ENCODE peak calls at places on chromosomes 4 and X, in eight cellular contexts. R is GM12878, N is mammary epithelial cell, P is tibial artery, I is fibroblast of lung, F is esophagus squamous epithelium, Y is lower lobe of right lung, H is breast epithelium. M is an unnamed sample. For H3K27me3, the result is how much of the 10 kb centered on the place peaks cover.

GRCh38 chr4:98601719-98602118 is 56.7 kb downstream of the TSPAN5 start:
- DNase-seq in F (no peak), R (no peak), I (no peak), N (peak), Y (no peak), P (no peak), H (no peak), M (no peak)

GRCh38 chr4:54152846-54153600 is 53.1 kb downstream of the GSX2 start:
- DNase-seq in H (peak), I (peak), P (no peak), N (peak), R (no peak), Y (no peak), F (no peak), M (no peak)

GRCh38 chr4:38210396-38211114 is 250.4 kb downstream of the PTTG2 start:
- DNase-seq in R (no peak), N (no peak), H (no peak), F (no peak), I (peak), P (peak), Y (no peak), M (no peak)

GRCh38 chrX:69505772-69506616 is 1.9 kb downstream of the NALF2 start:
- DNase-seq in N (no peak), H (no peak), R (no peak), P (no peak), F (no peak), I (no peak), Y (no peak), M (no peak)

GRCh38 chr4:11480683-11481082 is 52.0 kb upstream of the HS3ST1 start:
- DNase-seq in P (peak), H (no peak), I (no peak), R (no peak), F (no peak), N (no peak), Y (peak), M (no peak)

GRCh38 chr4:103075894-103076776 is at the start of gene SLC9B2:
- DNase-seq in P (peak), R (no peak), I (peak), Y (peak), H (peak), F (no peak), N (peak), M (peak)

GRCh38 chr4:57344296-57344695 is 234.1 kb upstream of the IGFBP7 start:
- DNase-seq in P (no peak), N (no peak), R (no peak), I (peak), H (no peak), F (no peak), Y (no peak), M (no peak)

GRCh38 chrX:151902813-151903591 is 9.7 kb upstream of the MAGEA4 start:
- DNase-seq in Y (no peak), I (peak), R (no peak), N (peak), F (no peak), H (peak), P (peak), M (peak)

GRCh38 chr4:75144475-75144874 is 211.6 kb downstream of the PARM1 start:
- DNase-seq in Y (no peak), H (no peak), F (no peak), P (no peak), N (no peak), R (no peak), I (no peak), M (no peak)

GRCh38 chrX:17654116-17654515 is 83.2 kb upstream of the SCML1 start:
- DNase-seq in H (no peak), R (no peak), Y (no peak), I (no peak), P (no peak), N (no peak), F (no peak), M (no peak)

GRCh38 chrX:24026403-24026801 is 584 bp downstream of the KLHL15 start:
- DNase-seq in R (no peak), H (no peak), Y (no peak), N (no peak), I (no peak), P (no peak), F (no peak), M (no peak)

GRCh38 chr4:86848732-86849617 is at the start of gene SLC10A6:
- DNase-seq in P (no peak), F (no peak), Y (no peak), N (no peak), I (no peak), R (no peak), H (no peak), M (no peak)

GRCh38 chr4:86847576-86847975 is 1.6 kb downstream of the SLC10A6 start:
- DNase-seq in Y (no peak), H (no peak), I (no peak), P (no peak), R (no peak), N (no peak), F (no peak), M (no peak)

GRCh38 chr4:86845593-86845992 is 3.6 kb downstream of the SLC10A6 start:
- DNase-seq in R (no peak), P (no peak), I (no peak), H (no peak), N (peak), Y (no peak), F (no peak), M (no peak)

GRCh38 chr4:86846921-86847320 is 2.3 kb downstream of the SLC10A6 start:
- DNase-seq in P (no peak), R (no peak), Y (no peak), F (no peak), I (peak), N (no peak), H (no peak), M (no peak)

GRCh38 chr4:86848136-86848535 is 1.0 kb downstream of the SLC10A6 start:
- DNase-seq in Y (no peak), P (no peak), I (peak), F (no peak), H (no peak), R (no peak), N (no peak), M (no peak)
- H3K4me3 ChIP-seq in Y (no peak), P (peak), I (no peak), F (peak), H (peak), R (no peak), N (no peak), M (no peak)

GRCh38 chr4:84501197-84501492 is 2.1 kb upstream of the NKX6-1 start:
- DNase-seq in P (no peak), R (no peak), H (no peak), Y (no peak), I (no peak), N (no peak), F (no peak), M (no peak)
- H3K27me3 ChIP-seq in P (under half), R (under half), H (half or more), Y (half or more), I (half or more), N (half or more), F (half or more), M (under half)

GRCh38 chr4:119592708-119593298 is 35.8 kb downstream of the PDE5A start:
- DNase-seq in F (no peak), Y (no peak), H (no peak), R (no peak), P (no peak), I (peak), N (no peak), M (no peak)

GRCh38 chr4:119593698-119594097 is 34.9 kb downstream of the PDE5A start:
- DNase-seq in H (no peak), R (no peak), Y (no peak), P (no peak), N (no peak), F (no peak), I (no peak), M (no peak)

GRCh38 chr4:119589165-119589564 is 39.4 kb downstream of the PDE5A start:
- DNase-seq in R (no peak), H (no peak), I (no peak), N (no peak), Y (no peak), P (no peak), F (no peak), M (no peak)

GRCh38 chr4:119585771-119586170 is 42.8 kb downstream of the PDE5A start:
- DNase-seq in I (peak), N (peak), R (no peak), P (no peak), H (no peak), F (no peak), Y (no peak), M (no peak)

DNA sequence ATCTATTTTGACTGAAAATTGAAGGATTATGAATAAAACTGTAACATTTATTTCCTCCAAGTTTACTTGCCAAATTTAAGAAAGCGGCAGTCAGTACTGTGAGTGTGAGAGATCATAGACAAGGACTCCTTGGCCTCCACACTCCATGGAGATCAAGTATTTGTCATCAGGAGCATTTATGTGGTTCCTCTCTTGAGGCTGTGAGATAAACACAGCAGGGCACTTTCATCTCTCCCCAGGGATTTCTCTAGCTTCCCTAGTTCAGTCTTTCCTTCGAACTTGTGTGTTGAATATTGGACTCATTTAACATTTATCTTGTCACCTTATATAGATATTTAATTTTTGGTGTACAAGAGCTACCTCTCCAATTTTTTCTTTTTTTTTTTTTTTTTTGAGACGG is 40.8 kb downstream of the PDE5A start:
- DNase-seq in F (no peak), P (no peak), I (peak), H (no peak), R (no peak), Y (no peak), N (no peak), M (no peak)
- H3K4me3 ChIP-seq in F (no peak), P (no peak), I (no peak), H (no peak), R (no peak), Y (no peak), N (no peak), M (no peak)

DNA sequence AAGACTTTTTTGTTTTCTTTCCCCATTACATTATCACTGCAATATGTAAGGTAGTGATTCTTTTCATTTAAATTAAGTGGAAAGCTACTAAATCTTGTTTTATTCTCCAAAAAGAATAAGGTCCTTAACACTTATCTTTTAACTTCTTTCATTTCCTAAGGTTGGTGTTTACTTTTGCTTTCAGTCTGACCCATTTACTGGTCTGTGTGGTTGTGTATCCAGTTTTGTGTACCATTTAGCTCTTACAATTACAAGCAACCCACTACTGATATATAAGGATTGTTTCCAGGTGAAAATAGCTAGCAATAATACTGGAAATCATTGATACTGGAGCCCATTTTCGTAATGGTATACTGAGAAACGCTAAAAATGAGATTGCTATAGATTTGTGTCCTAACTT is 123.1 kb upstream of the CXorf66 start:
- DNase-seq in R (no peak), P (no peak), N (no peak), Y (no peak), F (no peak), I (no peak), H (no peak), M (no peak)
- H3K27me3 ChIP-seq in R (under half), P (under half), N (under half), Y (under half), F (under half), I (under half), H (under half), M (under half)

DNA sequence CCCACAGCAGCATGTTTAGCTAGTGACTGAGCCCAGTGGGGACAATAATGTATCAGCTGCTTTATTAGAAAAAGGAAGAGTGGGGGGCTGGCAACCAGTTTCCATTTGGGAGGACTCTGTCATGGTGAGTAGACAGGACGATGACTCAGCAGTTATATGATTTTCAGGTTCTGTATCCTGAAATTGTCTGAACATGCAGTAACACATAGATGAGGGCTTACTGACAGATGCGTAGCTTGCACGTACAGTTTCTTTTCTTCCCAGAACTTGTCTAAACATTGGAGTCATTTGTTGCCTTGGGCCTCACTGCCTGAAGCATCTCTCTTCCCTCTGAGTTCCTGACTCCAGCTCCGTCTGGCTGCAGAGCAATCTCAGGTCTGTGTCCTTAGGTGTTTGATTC is 1415.6 kb upstream of the TENM3 start:
- DNase-seq in F (no peak), I (peak), N (peak), R (no peak), P (no peak), H (no peak), Y (no peak), M (no peak)
- H3K4me3 ChIP-seq in F (peak), I (peak), N (peak), R (no peak), P (peak), H (peak), Y (peak), M (no peak)